ENCODE peak calls at places on chromosomes 1 and 21, in four cellular contexts. One of them, this sample, is unnamed.

GRCh38 chr21:42845296-42845965 is 33.9 kb downstream of the WDR4 start:
- DNase-seq in cardiac muscle cell: no peak
- DNase-seq in GM23248: no peak
- DNase-seq in NT2/D1: no peak
- DNase-seq in this sample: no peak

GRCh38 chr1:226438007-226438406 is 30.1 kb upstream of the PARP1 start:
- DNase-seq in cardiac muscle cell: peak
- DNase-seq in GM23248: peak
- DNase-seq in NT2/D1: no peak
- DNase-seq in this sample: peak

GRCh38 chr21:33266784-33267135 is 593 bp downstream of the IL10RB start:
- DNase-seq in cardiac muscle cell: no peak
- DNase-seq in GM23248: peak
- DNase-seq in NT2/D1: no peak
- DNase-seq in this sample: no peak

GRCh38 chr1:242454262-242455051 is 70.0 kb downstream of the PLD5 start:
- DNase-seq in cardiac muscle cell: peak
- DNase-seq in GM23248: peak
- DNase-seq in NT2/D1: peak
- DNase-seq in this sample: peak

GRCh38 chr1:223304931-223305330 is 59.0 kb downstream of the SUSD4 start:
- DNase-seq in cardiac muscle cell: no peak
- DNase-seq in GM23248: no peak
- DNase-seq in NT2/D1: no peak
- DNase-seq in this sample: peak

GRCh38 chr1:18580087-18580486 is 50.6 kb upstream of the PAX7 start:
- DNase-seq in cardiac muscle cell: no peak
- DNase-seq in GM23248: no peak
- DNase-seq in NT2/D1: no peak
- DNase-seq in this sample: no peak

GRCh38 chr1:84344286-84344685 is 42.8 kb downstream of the SAMD13 start:
- DNase-seq in cardiac muscle cell: no peak
- DNase-seq in GM23248: peak
- DNase-seq in NT2/D1: no peak
- DNase-seq in this sample: peak

GRCh38 chr1:106755682-106756406 is 300.6 kb upstream of the PRMT6 start:
- DNase-seq in cardiac muscle cell: peak
- DNase-seq in GM23248: peak
- DNase-seq in NT2/D1: no peak
- DNase-seq in this sample: peak

GRCh38 chr1:201461783-201462441 is 7.1 kb downstream of the PHLDA3 start:
- DNase-seq in cardiac muscle cell: peak
- DNase-seq in GM23248: peak
- DNase-seq in NT2/D1: no peak
- DNase-seq in this sample: peak

GRCh38 chr1:25816112-25816718 is 3.5 kb upstream of the MTFR1L start:
- DNase-seq in cardiac muscle cell: no peak
- DNase-seq in GM23248: no peak
- DNase-seq in NT2/D1: no peak
- DNase-seq in this sample: no peak

GRCh38 chr1:35361638-35362037 is 93.1 kb downstream of the ZMYM4 start:
- DNase-seq in cardiac muscle cell: no peak
- DNase-seq in GM23248: no peak
- DNase-seq in NT2/D1: no peak
- DNase-seq in this sample: no peak

GRCh38 chr21:44924611-44925010 is 3.9 kb upstream of the ITGB2 start:
- DNase-seq in cardiac muscle cell: no peak
- DNase-seq in GM23248: no peak
- DNase-seq in NT2/D1: no peak
- DNase-seq in this sample: no peak

GRCh38 chr1:231220801-231221200 is 20.2 kb upstream of the GNPAT start:
- DNase-seq in cardiac muscle cell: no peak
- DNase-seq in GM23248: no peak
- DNase-seq in NT2/D1: no peak
- DNase-seq in this sample: no peak

GRCh38 chr1:45512641-45513054 is 9.0 kb downstream of the PRDX1 start:
- DNase-seq in cardiac muscle cell: peak
- DNase-seq in GM23248: peak
- DNase-seq in NT2/D1: no peak
- DNase-seq in this sample: peak

GRCh38 chr1:56017336-56017735 is 562.0 kb downstream of the PLPP3 start:
- DNase-seq in cardiac muscle cell: no peak
- DNase-seq in GM23248: no peak
- DNase-seq in NT2/D1: no peak
- DNase-seq in this sample: peak

GRCh38 chr1:220956861-220957605 is 77.8 kb downstream of the HLX start:
- DNase-seq in cardiac muscle cell: peak
- DNase-seq in GM23248: peak
- DNase-seq in NT2/D1: no peak
- DNase-seq in this sample: peak

GRCh38 chr1:113811888-113812660 is at the start of gene RSBN1:
- DNase-seq in cardiac muscle cell: peak
- DNase-seq in GM23248: peak
- DNase-seq in NT2/D1: peak
- DNase-seq in this sample: peak

GRCh38 chr1:201578008-201578888 is 39.3 kb downstream of the NAV1 start:
- DNase-seq in cardiac muscle cell: peak
- DNase-seq in GM23248: no peak
- DNase-seq in NT2/D1: no peak
- DNase-seq in this sample: no peak

GRCh38 chr1:2343023-2343935 is 48.1 kb downstream of the MORN1 start:
- DNase-seq in cardiac muscle cell: no peak
- DNase-seq in GM23248: no peak
- DNase-seq in NT2/D1: no peak
- DNase-seq in this sample: no peak

GRCh38 chr1:181485276-181486097 is 2.2 kb downstream of the CACNA1E start:
- DNase-seq in cardiac muscle cell: no peak
- DNase-seq in GM23248: peak
- DNase-seq in NT2/D1: no peak
- DNase-seq in this sample: no peak

GRCh38 chr1:233843523-233844204 is 60.8 kb upstream of the SLC35F3 start:
- DNase-seq in cardiac muscle cell: no peak
- DNase-seq in GM23248: no peak
- DNase-seq in NT2/D1: no peak
- DNase-seq in this sample: no peak

GRCh38 chr1:96366516-96366915 is 355.1 kb upstream of the PTBP2 start:
- DNase-seq in cardiac muscle cell: peak
- DNase-seq in GM23248: peak
- DNase-seq in NT2/D1: no peak
- DNase-seq in this sample: no peak

GRCh38 chr1:61756773-61757172 is 14.5 kb downstream of the PATJ start:
- DNase-seq in cardiac muscle cell: no peak
- DNase-seq in GM23248: no peak
- DNase-seq in NT2/D1: no peak
- DNase-seq in this sample: no peak

GRCh38 chr1:204829133-204829532 is 41.5 kb upstream of the NFASC start:
- DNase-seq in cardiac muscle cell: no peak
- DNase-seq in GM23248: peak
- DNase-seq in NT2/D1: no peak
- DNase-seq in this sample: no peak

GRCh38 chr1:33007190-33008050 is 29.3 kb downstream of the AK2 start:
- DNase-seq in cardiac muscle cell: peak
- DNase-seq in GM23248: peak
- DNase-seq in NT2/D1: no peak
- DNase-seq in this sample: peak

GRCh38 chr1:16145988-16146887 is 9.6 kb downstream of the EPHA2 start:
- DNase-seq in cardiac muscle cell: peak
- DNase-seq in GM23248: peak
- DNase-seq in NT2/D1: peak
- DNase-seq in this sample: peak

GRCh38 chr1:1033731-1034437 is 14.0 kb downstream of the AGRN start:
- DNase-seq in cardiac muscle cell: no peak
- DNase-seq in GM23248: no peak
- DNase-seq in NT2/D1: no peak
- DNase-seq in this sample: no peak

GRCh38 chr1:35319988-35320713 is 51.6 kb downstream of the ZMYM4 start:
- DNase-seq in cardiac muscle cell: peak
- DNase-seq in GM23248: peak
- DNase-seq in NT2/D1: no peak
- DNase-seq in this sample: peak

GRCh38 chr1:231958448-231958847 is 331.9 kb downstream of the DISC1 start:
- DNase-seq in cardiac muscle cell: no peak
- DNase-seq in GM23248: peak
- DNase-seq in NT2/D1: no peak
- DNase-seq in this sample: no peak

GRCh38 chr21:45592208-45592619 is 50.0 kb upstream of the SLC19A1 start:
- DNase-seq in cardiac muscle cell: no peak
- DNase-seq in GM23248: no peak
- DNase-seq in NT2/D1: no peak
- DNase-seq in this sample: no peak

DNA sequence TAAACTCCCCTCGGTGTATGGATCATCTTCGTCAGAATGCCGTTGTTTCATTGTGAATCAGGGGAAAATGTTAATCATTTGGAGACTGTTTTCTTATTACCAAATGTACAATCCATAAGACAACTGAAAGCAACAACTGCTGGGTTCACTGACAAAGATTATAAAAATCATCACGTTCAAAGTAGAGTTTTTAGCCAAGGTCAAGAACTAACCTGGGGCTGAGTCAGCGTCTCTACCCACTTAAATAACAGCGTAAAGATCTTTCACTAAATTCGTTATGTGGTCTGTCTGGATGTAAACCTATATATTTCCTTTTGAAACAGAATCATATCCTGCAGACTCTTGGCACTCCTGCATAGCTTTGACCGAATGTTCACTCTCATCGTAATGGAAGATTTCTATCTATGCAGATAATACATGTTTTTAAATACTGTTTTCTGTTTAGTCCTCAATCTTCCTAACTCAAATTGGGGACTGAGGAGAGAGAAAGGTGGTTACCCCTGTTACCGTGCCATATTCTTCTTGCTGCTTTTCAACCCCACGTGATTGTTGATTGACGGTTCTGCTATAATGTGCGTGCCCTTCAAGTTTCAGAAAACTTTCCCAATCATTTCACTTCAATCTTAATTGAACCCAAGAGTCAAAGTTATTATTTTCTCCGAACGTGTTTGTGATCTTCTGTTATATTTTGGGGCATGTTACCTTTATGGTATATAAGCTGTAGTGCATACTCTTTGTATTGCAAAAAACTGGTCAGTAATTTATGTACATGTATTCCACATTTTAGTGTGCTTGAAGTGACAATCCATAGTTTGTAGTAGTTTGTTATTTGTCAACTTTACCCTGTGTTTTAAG is 15.6 kb upstream of the NCMAP start:
- DNase-seq in cardiac muscle cell: no peak
- DNase-seq in GM23248: no peak
- DNase-seq in NT2/D1: no peak
- DNase-seq in this sample: no peak
- H3K4me3 ChIP-seq in cardiac muscle cell: no peak
- H3K4me3 ChIP-seq in GM23248: no peak
- H3K4me3 ChIP-seq in NT2/D1: no peak
- H3K4me3 ChIP-seq in this sample: no peak

DNA sequence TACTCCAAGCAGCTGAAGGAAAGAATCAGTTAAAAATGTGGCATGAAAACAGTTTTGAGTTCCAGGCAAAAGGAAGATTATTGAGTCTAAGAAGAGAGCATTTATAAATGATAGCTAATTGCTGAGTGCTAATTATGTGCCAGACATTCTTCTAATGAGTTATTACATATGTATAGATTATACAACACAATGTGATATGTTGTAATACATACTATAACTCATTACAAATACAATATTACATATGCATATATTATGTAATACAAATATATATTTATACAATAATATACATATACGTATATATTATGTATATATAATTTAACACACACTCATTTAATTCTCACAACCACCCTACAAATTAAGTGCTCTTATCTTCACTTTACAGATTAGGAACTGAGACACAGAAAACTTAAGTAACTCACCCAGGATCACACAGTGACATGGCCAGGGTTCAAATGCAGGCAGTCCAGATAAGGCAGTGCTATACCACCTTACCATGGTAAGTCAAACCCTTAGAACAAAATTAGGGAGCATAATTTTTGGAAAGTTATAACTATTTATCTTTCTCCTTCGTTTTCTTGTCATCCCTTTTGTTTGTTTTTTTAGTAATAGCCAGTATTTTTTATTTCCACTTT is 4.0 kb downstream of the SORT1 start:
- DNase-seq in cardiac muscle cell: no peak
- DNase-seq in GM23248: no peak
- DNase-seq in NT2/D1: no peak
- DNase-seq in this sample: no peak
- H3K4me3 ChIP-seq in cardiac muscle cell: no peak
- H3K4me3 ChIP-seq in GM23248: peak
- H3K4me3 ChIP-seq in NT2/D1: no peak
- H3K4me3 ChIP-seq in this sample: no peak

DNA sequence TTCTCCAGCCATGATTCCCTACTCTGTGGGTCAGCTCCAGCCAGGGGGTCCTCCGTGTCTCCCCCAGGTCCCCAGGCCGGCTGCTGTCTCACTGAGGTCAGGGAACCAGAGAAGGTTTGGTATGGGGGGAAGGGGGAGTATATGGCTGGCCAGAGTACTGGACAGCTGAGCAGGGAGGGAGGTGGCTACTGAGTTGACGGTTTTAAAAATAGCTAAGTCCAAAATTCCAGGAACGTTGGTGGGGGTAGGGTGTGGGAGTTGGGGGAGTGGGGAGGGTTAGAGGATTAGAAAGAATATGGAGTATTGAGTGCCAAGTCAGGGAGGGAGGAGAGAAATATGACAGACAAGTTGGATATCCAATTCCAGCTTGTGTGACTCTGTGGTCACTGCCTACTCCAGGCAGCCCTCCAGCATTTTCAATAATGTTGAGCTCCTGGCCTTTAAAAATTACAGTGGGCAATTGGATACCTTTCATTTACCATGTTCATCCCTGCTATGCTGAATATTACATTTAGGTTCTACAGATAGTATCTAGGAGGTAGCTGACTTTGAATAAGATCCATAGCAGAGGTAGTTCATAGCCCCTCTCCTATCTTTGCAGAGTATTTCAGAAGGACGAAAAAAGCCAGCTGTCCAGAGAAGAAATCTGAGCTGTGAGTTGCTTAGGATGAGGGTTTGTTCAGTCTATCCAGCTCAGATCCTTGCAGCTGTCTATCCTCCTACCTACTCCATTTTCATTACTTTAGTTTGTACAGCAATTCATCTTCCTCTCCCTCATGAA is at the start of gene HJV:
- DNase-seq in cardiac muscle cell: peak
- DNase-seq in GM23248: no peak
- DNase-seq in NT2/D1: no peak
- DNase-seq in this sample: no peak
- H3K4me3 ChIP-seq in cardiac muscle cell: no peak
- H3K4me3 ChIP-seq in GM23248: no peak
- H3K4me3 ChIP-seq in NT2/D1: no peak
- H3K4me3 ChIP-seq in this sample: no peak

DNA sequence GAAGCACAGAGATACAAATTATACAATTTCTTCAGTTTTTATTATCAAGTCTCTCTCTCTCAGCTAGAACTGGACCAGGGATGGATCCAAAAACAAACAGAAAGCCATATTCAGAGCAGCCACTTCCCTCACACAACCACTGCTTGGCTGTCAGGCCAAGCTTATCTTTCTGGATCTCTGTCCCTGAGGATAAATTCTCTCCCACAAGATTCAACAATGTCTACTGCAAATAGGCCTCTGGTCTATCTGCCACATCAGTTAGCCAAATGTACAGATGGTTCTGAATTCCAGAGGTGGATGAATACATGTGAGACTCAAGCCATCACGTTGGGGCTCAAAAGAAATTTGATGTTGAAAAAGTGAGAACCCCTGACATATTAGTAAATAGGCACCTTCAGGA is 350.9 kb downstream of the LTN1 start:
- DNase-seq in cardiac muscle cell: no peak
- DNase-seq in GM23248: no peak
- DNase-seq in NT2/D1: no peak
- DNase-seq in this sample: no peak
- H3K4me3 ChIP-seq in cardiac muscle cell: no peak
- H3K4me3 ChIP-seq in GM23248: no peak
- H3K4me3 ChIP-seq in NT2/D1: no peak
- H3K4me3 ChIP-seq in this sample: no peak

This sample was measured in fibroblast of mammary gland.